ENCODE peak calls at places on chromosomes 12 and 14, in six cellular contexts. E is adrenal gland, M is lower leg skin, A is heart left ventricle, Q is uterus, O is Peyer's patch. G is an unnamed sample.
A peak's percentile ranks its signal among the peaks of the same experiment; 100 is the strongest.

GRCh38 chr12:50780016-50780415 is 16.1 kb downstream of the ATF1 start:
- DNase-seq in Q (no peak), A (no peak), O (no peak), E (no peak), M (no peak), G (no peak)

GRCh38 chr12:55745361-55746146 is 2.6 kb downstream of the GDF11 start:
- DNase-seq in A (no peak), M (no peak), E (peak; percentile 41), O (no peak), Q (peak; percentile 57), G (peak; percentile 71)

GRCh38 chr12:56723889-56724659 is 1.0 kb downstream of the NACA start:
- DNase-seq in O (no peak), Q (peak; percentile 69), A (no peak), M (peak; percentile 91), E (peak; percentile 86), G (peak; percentile 93)

GRCh38 chr14:31441273-31442110 is 15.8 kb downstream of the DTD2 start:
- DNase-seq in M (no peak), A (no peak), E (no peak), Q (no peak), O (no peak), G (no peak)

GRCh38 chr12:110568752-110569151 is 14.4 kb downstream of the PPTC7 start:
- DNase-seq in E (no peak), A (no peak), Q (no peak), O (no peak), M (no peak), G (no peak)

GRCh38 chr12:117015811-117016210 is 83.4 kb downstream of the TESC start:
- DNase-seq in A (no peak), E (no peak), O (no peak), M (no peak), Q (no peak), G (no peak)

GRCh38 chr14:95434161-95434560 is 82.3 kb downstream of the SYNE3 start:
- DNase-seq in M (no peak), A (no peak), E (no peak), O (no peak), Q (no peak), G (no peak)

GRCh38 chr12:121110211-121110940 is 22.3 kb upstream of the P2RX7 start:
- DNase-seq in Q (peak; percentile 58), E (peak; percentile 53), M (peak; percentile 59), O (no peak), A (no peak), G (peak; percentile 74)

GRCh38 chr14:102272392-102272791 is 32.6 kb downstream of the MOK start:
- DNase-seq in E (no peak), Q (no peak), A (no peak), M (no peak), O (no peak), G (no peak)

GRCh38 chr12:47989023-47989417 is 15.3 kb downstream of the COL2A1 start:
- DNase-seq in A (no peak), O (no peak), Q (no peak), E (no peak), M (no peak), G (no peak)

GRCh38 chr12:68623984-68624383 is 13.3 kb downstream of the RAP1B start:
- DNase-seq in A (no peak), O (no peak), M (no peak), Q (no peak), E (no peak), G (no peak)

GRCh38 chr14:56664811-56665421 is 85.3 kb downstream of the TMEM260 start:
- DNase-seq in O (no peak), A (no peak), M (no peak), Q (no peak), E (no peak), G (no peak)

GRCh38 chr12:32047846-32048245 is 58.8 kb upstream of the BICD1 start:
- DNase-seq in Q (no peak), E (no peak), A (no peak), O (no peak), M (no peak), G (no peak)

GRCh38 chr14:52117433-52117832 is 48.6 kb upstream of the NID2 start:
- DNase-seq in A (peak; percentile 61), Q (no peak), E (no peak), M (no peak), O (no peak), G (no peak)

GRCh38 chr14:99378782-99379214 is 101.9 kb downstream of the SETD3 start:
- DNase-seq in E (no peak), A (no peak), Q (no peak), O (no peak), M (no peak), G (no peak)

GRCh38 chr14:32224731-32225377 is 21.8 kb upstream of the RNU6-8 start:
- DNase-seq in E (peak; percentile 70), M (no peak), A (no peak), O (no peak), Q (peak; percentile 70), G (peak; percentile 71)

GRCh38 chr12:122852336-122853275 is 17.3 kb downstream of the HIP1R start:
- DNase-seq in O (no peak), Q (no peak), M (no peak), A (no peak), E (no peak), G (no peak)

GRCh38 chr12:123131291-123131831 is 19.5 kb downstream of the PITPNM2 start:
- DNase-seq in Q (no peak), O (no peak), M (no peak), E (no peak), A (no peak), G (no peak)

GRCh38 chr12:623172-623864 is 39.9 kb downstream of the NINJ2 start:
- DNase-seq in E (no peak), O (no peak), Q (no peak), M (no peak), A (no peak), G (no peak)

GRCh38 chr12:121804417-121805111 is 755 bp downstream of the SETD1B start:
- DNase-seq in O (peak; percentile 73), A (peak; percentile 77), Q (peak; percentile 51), M (no peak), E (no peak), G (peak; percentile 74)

GRCh38 chr12:103735291-103735690 is 105.7 kb downstream of the NT5DC3 start:
- DNase-seq in Q (no peak), A (no peak), E (no peak), O (no peak), M (no peak), G (no peak)
- TF ChIP-seq POLR2A in Q (no peak), A (no peak), E (no peak), O (no peak), M (no peak), G (no peak)

DNA sequence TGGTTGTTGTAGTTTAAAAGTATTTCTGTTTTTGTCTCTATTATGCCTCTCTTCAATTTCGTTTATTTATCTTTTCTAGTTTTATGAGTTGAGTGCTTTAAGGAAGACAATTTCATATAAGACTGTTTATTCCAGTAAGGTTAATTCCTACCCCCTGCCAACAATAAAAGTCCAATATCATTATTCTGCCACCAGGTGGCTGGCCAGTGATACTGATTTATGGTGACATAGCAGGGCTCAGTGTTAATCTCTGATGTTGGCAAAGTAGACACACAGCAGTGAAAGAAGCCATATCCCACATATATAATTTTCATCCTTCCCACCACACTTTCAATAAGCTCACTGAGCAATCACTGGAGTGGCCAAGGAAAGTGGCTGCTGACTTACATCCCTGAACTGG is 69.0 kb upstream of the BMP4 start:
- DNase-seq in Q (no peak), A (no peak), M (no peak), O (no peak), E (no peak), G (no peak)
- TF ChIP-seq CTCF in Q (no peak), A (peak; percentile 43), M (no peak), O (peak; percentile 13), E (peak; percentile 38), G (no peak)

GRCh38 chr12:131894313-131894860 is at the start of gene ULK1:
- DNase-seq in E (peak; percentile 89), Q (peak; percentile 96), A (peak; percentile 96), M (peak; percentile 89), O (peak; percentile 96), G (peak; percentile 98)
- TF ChIP-seq POLR2A in E (peak; percentile 96), Q (peak; percentile 95), A (peak; percentile 95), M (peak; percentile 71), O (peak; percentile 78), G (peak; percentile 79)

GRCh38 chr12:6638305-6638704 is 2.5 kb upstream of the LPAR5 start:
- DNase-seq in A (no peak), O (no peak), Q (no peak), E (no peak), M (no peak), G (no peak)
- TF ChIP-seq CTCF in A (no peak), O (no peak), Q (no peak), E (no peak), M (no peak), G (no peak)

DNA sequence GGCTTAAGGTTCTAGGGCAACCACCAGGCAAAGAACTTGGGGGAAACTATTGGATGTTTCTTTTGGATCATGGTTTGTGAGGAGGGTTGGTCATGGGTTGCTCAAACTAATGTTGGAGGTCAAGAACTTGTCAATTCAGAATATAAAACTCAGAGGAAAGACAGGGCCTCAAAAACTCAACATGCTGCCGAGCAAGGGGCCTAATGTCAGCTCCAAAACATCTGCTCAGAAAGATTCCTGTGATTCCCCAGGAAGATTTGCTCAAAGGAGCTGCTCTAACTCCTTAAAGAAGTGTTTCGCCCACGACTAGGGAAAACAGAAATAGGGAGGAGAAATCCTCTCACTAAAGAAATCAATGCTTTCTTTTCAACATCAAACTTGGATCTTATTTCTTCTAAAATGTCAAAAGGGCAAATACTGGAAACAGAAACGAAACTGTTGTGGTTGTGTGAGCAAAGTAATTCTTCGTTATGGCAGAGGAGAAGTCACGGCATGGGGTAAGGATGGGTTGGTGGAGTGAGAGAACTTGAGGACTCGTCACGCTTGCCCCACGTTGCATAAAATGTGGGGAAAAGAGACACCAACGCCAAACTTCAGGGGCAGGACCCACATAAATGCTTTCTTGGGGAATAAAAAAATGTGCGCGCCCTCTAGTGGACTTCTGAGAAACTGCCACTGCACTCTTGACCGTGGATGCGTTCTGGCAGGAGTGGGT is 3.8 kb upstream of the IGF1 start:
- DNase-seq in O (no peak), Q (peak; percentile 55), E (peak; percentile 53), A (no peak), M (peak; percentile 57), G (peak; percentile 76)
- TF ChIP-seq POLR2A in O (no peak), Q (no peak), E (no peak), A (no peak), M (no peak), G (no peak)

GRCh38 chr12:39368891-39369290 is 74.0 kb downstream of the KIF21A start:
- DNase-seq in E (no peak), Q (no peak), O (no peak), M (no peak), A (no peak), G (no peak)
- TF ChIP-seq CTCF in E (no peak), Q (no peak), O (no peak), M (no peak), A (no peak), G (no peak)

G was measured in sigmoid colon.